ENCODE peak calls at places on chromosomes 6 and 20, in four cellular contexts. One of them, this sample, is unnamed.

GRCh38 chr20:8844179-8844578 is 224.7 kb upstream of the PLCB4 start:
- DNase-seq in B cell: no peak
- DNase-seq in T-helper 2 cell: no peak
- DNase-seq in PC-3: no peak
- DNase-seq in this sample: no peak

GRCh38 chr6:1336246-1336843 is 24.4 kb downstream of the FOXQ1 start:
- DNase-seq in B cell: no peak
- DNase-seq in T-helper 2 cell: no peak
- DNase-seq in PC-3: peak
- DNase-seq in this sample: no peak

GRCh38 chr6:153503810-153504209 is 372.7 kb upstream of the RGS17 start:
- DNase-seq in B cell: no peak
- DNase-seq in T-helper 2 cell: no peak
- DNase-seq in PC-3: peak
- DNase-seq in this sample: no peak

GRCh38 chr20:44326391-44327159 is 10.3 kb upstream of the R3HDML start:
- DNase-seq in B cell: no peak
- DNase-seq in T-helper 2 cell: no peak
- DNase-seq in PC-3: no peak
- DNase-seq in this sample: no peak

GRCh38 chr20:57849868-57850215 is 140.0 kb upstream of the PMEPA1 start:
- DNase-seq in B cell: no peak
- DNase-seq in T-helper 2 cell: no peak
- DNase-seq in PC-3: no peak
- DNase-seq in this sample: no peak

GRCh38 chr6:103273048-103273447 is 1586.7 kb downstream of the HACE1 start:
- DNase-seq in B cell: no peak
- DNase-seq in T-helper 2 cell: no peak
- DNase-seq in PC-3: peak
- DNase-seq in this sample: peak

GRCh38 chr6:151647871-151648639 is 154.2 kb downstream of the CCDC170 start:
- DNase-seq in B cell: no peak
- DNase-seq in T-helper 2 cell: no peak
- DNase-seq in PC-3: peak
- DNase-seq in this sample: no peak

GRCh38 chr6:5095236-5095635 is 10.1 kb downstream of the PPP1R3G start:
- DNase-seq in B cell: no peak
- DNase-seq in T-helper 2 cell: no peak
- DNase-seq in PC-3: peak
- DNase-seq in this sample: no peak

This sample was measured in NCI-H1092 treated with DMSO at 0.1 percent for 48 hours.